ENCODE peak calls at places on chromosomes 4 and X, in ten cellular contexts. One of them, this sample, is unnamed.

GRCh38 chr4:107718351-107718965 is 1.6 kb downstream of the PAPSS1 start:
- DNase-seq in neural progenitor cell: no peak
- DNase-seq in K562: no peak
- DNase-seq in heart left ventricle: no peak
- DNase-seq in MG63: no peak
- DNase-seq in GM23248: no peak
- DNase-seq in Peyer's patch: no peak
- DNase-seq in HCT116: no peak
- DNase-seq in A549: no peak
- DNase-seq in neuronal stem cell: no peak
- DNase-seq in this sample: no peak

GRCh38 chr4:13325744-13326143 is 158.4 kb downstream of the RAB28 start:
- DNase-seq in heart left ventricle: peak; percentile 43
- DNase-seq in HCT116: no peak
- DNase-seq in A549: no peak
- DNase-seq in GM23248: no peak
- DNase-seq in Peyer's patch: no peak
- DNase-seq in K562: no peak
- DNase-seq in MG63: no peak
- DNase-seq in neuronal stem cell: no peak
- DNase-seq in neural progenitor cell: peak; percentile 4
- DNase-seq in this sample: no peak

GRCh38 chr4:173930329-173930967 is 353.0 kb downstream of the FBXO8 start:
- DNase-seq in MG63: no peak
- DNase-seq in K562: no peak
- DNase-seq in HCT116: no peak
- DNase-seq in GM23248: no peak
- DNase-seq in heart left ventricle: no peak
- DNase-seq in neural progenitor cell: no peak
- DNase-seq in neuronal stem cell: no peak
- DNase-seq in Peyer's patch: no peak
- DNase-seq in A549: no peak
- DNase-seq in this sample: no peak

GRCh38 chr4:68732653-68733466 is 62.4 kb upstream of the UGT2B15 start:
- DNase-seq in neuronal stem cell: peak; percentile 2
- DNase-seq in GM23248: no peak
- DNase-seq in Peyer's patch: no peak
- DNase-seq in neural progenitor cell: peak; percentile 13
- DNase-seq in HCT116: no peak
- DNase-seq in A549: peak; percentile 94
- DNase-seq in K562: no peak
- DNase-seq in heart left ventricle: no peak
- DNase-seq in MG63: no peak
- DNase-seq in this sample: no peak

GRCh38 chr4:173494013-173494970 is 35.7 kb downstream of the HAND2 start:
- DNase-seq in HCT116: peak; percentile 72
- DNase-seq in neuronal stem cell: no peak
- DNase-seq in neural progenitor cell: peak; percentile 89
- DNase-seq in A549: peak; percentile 80
- DNase-seq in MG63: peak; percentile 46
- DNase-seq in Peyer's patch: peak; percentile 55
- DNase-seq in K562: peak; percentile 27
- DNase-seq in GM23248: peak; percentile 85
- DNase-seq in heart left ventricle: peak; percentile 65
- DNase-seq in this sample: peak; percentile 16

GRCh38 chr4:6548201-6548881 is 26.6 kb upstream of the MAN2B2 start:
- DNase-seq in A549: peak; percentile 51
- DNase-seq in neural progenitor cell: peak; percentile 81
- DNase-seq in heart left ventricle: peak; percentile 62
- DNase-seq in HCT116: peak; percentile 46
- DNase-seq in K562: peak; percentile 61
- DNase-seq in MG63: peak; percentile 52
- DNase-seq in neuronal stem cell: peak; percentile 21
- DNase-seq in Peyer's patch: no peak
- DNase-seq in GM23248: peak; percentile 57
- DNase-seq in this sample: no peak

GRCh38 chr4:106268731-106269272 is 47.2 kb downstream of the TBCK start:
- DNase-seq in neural progenitor cell: no peak
- DNase-seq in MG63: no peak
- DNase-seq in Peyer's patch: no peak
- DNase-seq in A549: no peak
- DNase-seq in heart left ventricle: no peak
- DNase-seq in neuronal stem cell: no peak
- DNase-seq in GM23248: no peak
- DNase-seq in K562: no peak
- DNase-seq in HCT116: no peak
- DNase-seq in this sample: no peak

GRCh38 chrX:120372667-120373370 is 10.9 kb downstream of the ATP1B4 start:
- DNase-seq in A549: no peak
- DNase-seq in Peyer's patch: no peak
- DNase-seq in neural progenitor cell: no peak
- DNase-seq in GM23248: no peak
- DNase-seq in neuronal stem cell: no peak
- DNase-seq in MG63: no peak
- DNase-seq in heart left ventricle: no peak
- DNase-seq in K562: no peak
- DNase-seq in HCT116: no peak
- DNase-seq in this sample: no peak

GRCh38 chrX:7798327-7798726 is 44.6 kb upstream of the VCX start:
- DNase-seq in heart left ventricle: no peak
- DNase-seq in neuronal stem cell: no peak
- DNase-seq in MG63: no peak
- DNase-seq in A549: no peak
- DNase-seq in GM23248: no peak
- DNase-seq in HCT116: no peak
- DNase-seq in Peyer's patch: no peak
- DNase-seq in K562: no peak
- DNase-seq in neural progenitor cell: no peak
- DNase-seq in this sample: no peak

GRCh38 chr4:119559044-119559647 is 69.5 kb downstream of the PDE5A start:
- DNase-seq in neural progenitor cell: peak; percentile 30
- DNase-seq in heart left ventricle: no peak
- DNase-seq in GM23248: peak; percentile 74
- DNase-seq in Peyer's patch: no peak
- DNase-seq in neuronal stem cell: no peak
- DNase-seq in K562: no peak
- DNase-seq in A549: peak; percentile 37
- DNase-seq in MG63: no peak
- DNase-seq in HCT116: peak; percentile 12
- DNase-seq in this sample: no peak

GRCh38 chr4:176470671-176471070 is 150.9 kb downstream of the SPCS3 start:
- DNase-seq in HCT116: no peak
- DNase-seq in heart left ventricle: no peak
- DNase-seq in neuronal stem cell: no peak
- DNase-seq in neural progenitor cell: no peak
- DNase-seq in Peyer's patch: no peak
- DNase-seq in GM23248: no peak
- DNase-seq in K562: no peak
- DNase-seq in MG63: no peak
- DNase-seq in A549: no peak
- DNase-seq in this sample: no peak

GRCh38 chr4:155582971-155583437 is 83.6 kb upstream of the GUCY1A1 start:
- DNase-seq in MG63: no peak
- DNase-seq in Peyer's patch: no peak
- DNase-seq in heart left ventricle: no peak
- DNase-seq in HCT116: no peak
- DNase-seq in neuronal stem cell: no peak
- DNase-seq in A549: no peak
- DNase-seq in K562: no peak
- DNase-seq in neural progenitor cell: no peak
- DNase-seq in GM23248: peak; percentile 72
- DNase-seq in this sample: no peak

GRCh38 chrX:11667286-11667685 is 1.6 kb upstream of the ARHGAP6 start:
- DNase-seq in neural progenitor cell: no peak
- DNase-seq in HCT116: no peak
- DNase-seq in K562: no peak
- DNase-seq in GM23248: no peak
- DNase-seq in A549: no peak
- DNase-seq in neuronal stem cell: no peak
- DNase-seq in Peyer's patch: no peak
- DNase-seq in MG63: no peak
- DNase-seq in heart left ventricle: no peak
- DNase-seq in this sample: no peak

GRCh38 chr4:1714303-1715001 is 2.3 kb upstream of the SLBP start:
- DNase-seq in A549: peak; percentile 48
- DNase-seq in GM23248: peak; percentile 31
- DNase-seq in heart left ventricle: no peak
- DNase-seq in neural progenitor cell: no peak
- DNase-seq in Peyer's patch: no peak
- DNase-seq in MG63: no peak
- DNase-seq in HCT116: no peak
- DNase-seq in neuronal stem cell: no peak
- DNase-seq in K562: no peak
- DNase-seq in this sample: no peak

GRCh38 chrX:29269390-29269789 is 682.1 kb downstream of the IL1RAPL1 start:
- DNase-seq in K562: no peak
- DNase-seq in Peyer's patch: no peak
- DNase-seq in A549: no peak
- DNase-seq in MG63: no peak
- DNase-seq in HCT116: no peak
- DNase-seq in neuronal stem cell: no peak
- DNase-seq in neural progenitor cell: no peak
- DNase-seq in GM23248: no peak
- DNase-seq in heart left ventricle: no peak
- DNase-seq in this sample: no peak

DNA sequence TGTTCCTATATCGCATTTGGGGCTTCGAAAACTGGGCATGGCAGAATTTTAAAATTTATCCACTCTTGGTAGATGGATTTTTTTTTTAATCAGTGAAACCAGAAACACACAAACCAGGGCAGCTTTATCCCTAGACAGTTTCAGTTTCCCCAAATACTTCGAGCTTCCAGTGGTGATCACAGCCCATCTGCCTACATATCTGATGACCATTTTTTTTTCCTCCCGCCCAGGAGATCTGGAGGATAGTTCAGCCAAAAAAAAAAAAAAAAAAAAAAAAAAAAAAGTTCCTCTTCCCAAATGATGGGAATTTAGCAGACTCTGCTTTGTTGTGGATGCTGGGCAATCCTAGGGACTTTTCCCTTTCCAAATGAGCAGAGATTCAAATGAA is 1.0 kb upstream of the TBC1D9 start:
- DNase-seq in A549: no peak
- DNase-seq in K562: no peak
- DNase-seq in MG63: no peak
- DNase-seq in neuronal stem cell: no peak
- DNase-seq in heart left ventricle: no peak
- DNase-seq in HCT116: no peak
- DNase-seq in GM23248: no peak
- DNase-seq in Peyer's patch: no peak
- DNase-seq in neural progenitor cell: peak; percentile 11
- DNase-seq in this sample: no peak
- H3K4me3 ChIP-seq in A549: peak overlapping the region; percentile 77
- H3K4me3 ChIP-seq in K562: no peak overlapping the region
- H3K4me3 ChIP-seq in MG63: peak overlapping the region; percentile 67
- H3K4me3 ChIP-seq in neuronal stem cell: no peak overlapping the region
- H3K4me3 ChIP-seq in heart left ventricle: no peak overlapping the region
- H3K4me3 ChIP-seq in HCT116: peak overlapping the region; percentile 66
- H3K4me3 ChIP-seq in GM23248: peak overlapping the region; percentile 81
- H3K4me3 ChIP-seq in Peyer's patch: peak overlapping the region; percentile 96
- H3K4me3 ChIP-seq in neural progenitor cell: peak overlapping the region; percentile 82
- H3K4me3 ChIP-seq in this sample: no peak overlapping the region

GRCh38 chr4:94453534-94453963 is 1.8 kb downstream of the PDLIM5 start:
- DNase-seq in Peyer's patch: no peak
- DNase-seq in GM23248: peak; percentile 51
- DNase-seq in neural progenitor cell: no peak
- DNase-seq in MG63: no peak
- DNase-seq in A549: no peak
- DNase-seq in HCT116: no peak
- DNase-seq in K562: no peak
- DNase-seq in heart left ventricle: no peak
- DNase-seq in neuronal stem cell: no peak
- DNase-seq in this sample: no peak
- H3K4me3 ChIP-seq in Peyer's patch: peak overlapping the region; percentile 92
- H3K4me3 ChIP-seq in GM23248: peak overlapping the region; percentile 98
- H3K4me3 ChIP-seq in neural progenitor cell: peak overlapping the region; percentile 96
- H3K4me3 ChIP-seq in MG63: peak overlapping the region; percentile 87
- H3K4me3 ChIP-seq in A549: peak overlapping the region; percentile 87
- H3K4me3 ChIP-seq in HCT116: peak overlapping the region; percentile 78
- H3K4me3 ChIP-seq in K562: peak overlapping the region; percentile 84
- H3K4me3 ChIP-seq in heart left ventricle: peak overlapping the region; percentile 87
- H3K4me3 ChIP-seq in neuronal stem cell: no peak overlapping the region
- H3K4me3 ChIP-seq in this sample: no peak overlapping the region

DNA sequence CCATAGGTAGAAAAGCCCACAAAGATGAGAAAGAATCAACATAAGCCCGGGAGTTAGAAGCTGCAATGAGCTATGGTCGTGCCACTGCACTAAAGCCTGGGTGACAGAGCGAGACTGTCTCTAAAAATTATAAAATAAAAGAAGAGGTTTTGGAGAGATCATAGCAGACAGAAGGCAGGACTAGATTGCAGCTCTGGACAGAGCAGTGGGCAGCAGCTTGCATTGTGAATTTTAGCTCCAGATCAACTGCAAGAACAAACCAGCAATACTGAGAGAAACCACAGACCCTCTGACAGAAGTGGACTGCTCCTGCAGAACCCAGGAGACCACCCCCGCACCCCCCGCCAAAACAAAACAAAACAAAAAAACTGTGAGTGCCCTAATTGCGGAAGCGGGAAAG is 30.6 kb downstream of the SOWAHB start:
- DNase-seq in A549: no peak
- DNase-seq in neuronal stem cell: no peak
- DNase-seq in neural progenitor cell: no peak
- DNase-seq in Peyer's patch: no peak
- DNase-seq in heart left ventricle: no peak
- DNase-seq in MG63: no peak
- DNase-seq in K562: no peak
- DNase-seq in GM23248: no peak
- DNase-seq in HCT116: no peak
- DNase-seq in this sample: no peak
- H3K4me3 ChIP-seq in A549: no peak overlapping the region
- H3K4me3 ChIP-seq in neuronal stem cell: no peak overlapping the region
- H3K4me3 ChIP-seq in neural progenitor cell: no peak overlapping the region
- H3K4me3 ChIP-seq in Peyer's patch: no peak overlapping the region
- H3K4me3 ChIP-seq in heart left ventricle: no peak overlapping the region
- H3K4me3 ChIP-seq in MG63: no peak overlapping the region
- H3K4me3 ChIP-seq in K562: no peak overlapping the region
- H3K4me3 ChIP-seq in GM23248: no peak overlapping the region
- H3K4me3 ChIP-seq in HCT116: no peak overlapping the region
- H3K4me3 ChIP-seq in this sample: no peak overlapping the region

DNA sequence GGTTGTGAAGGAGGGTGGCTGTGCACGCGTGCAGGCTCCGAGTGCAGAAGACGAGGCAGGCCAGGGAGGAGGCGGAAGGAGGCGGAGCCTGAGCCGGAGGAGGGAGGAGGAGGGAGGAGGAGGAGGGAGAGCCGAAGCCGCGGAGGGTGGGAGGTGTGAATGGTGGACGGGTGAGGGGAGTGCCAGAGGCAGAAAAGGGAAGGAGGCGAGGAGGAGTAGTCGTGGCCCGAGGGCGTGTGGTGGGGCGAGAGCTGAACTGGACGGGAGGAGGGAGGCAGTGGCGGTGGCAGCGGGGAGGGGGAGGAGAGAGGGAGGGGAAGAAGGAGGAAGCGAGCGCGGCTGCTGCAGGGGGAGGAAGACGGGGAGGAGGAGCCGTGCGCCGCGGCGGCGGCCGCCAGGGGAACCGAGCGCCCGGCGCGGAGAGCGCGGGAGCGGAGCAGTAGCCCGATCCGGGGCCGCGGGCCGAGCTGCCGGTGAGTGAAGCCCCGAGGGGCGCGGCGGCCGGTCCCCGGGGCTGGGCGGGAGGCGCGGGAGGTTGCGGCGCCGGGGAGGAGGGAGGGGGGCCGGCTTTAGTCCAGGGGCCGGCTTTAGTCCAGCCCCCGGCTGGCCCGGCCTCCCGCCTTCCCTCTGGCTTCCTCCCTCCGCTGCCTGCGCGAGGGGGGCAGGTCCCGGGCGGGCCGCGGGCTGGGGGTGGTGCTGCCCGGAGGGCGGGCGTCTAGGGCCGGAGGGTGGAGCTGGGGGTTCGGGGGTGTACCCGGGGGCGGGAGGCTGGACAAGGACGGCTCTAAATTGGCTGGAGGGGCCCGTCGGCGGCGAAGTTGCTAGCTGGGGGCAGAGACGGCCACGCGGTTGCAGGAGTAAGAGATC is at the start of gene TMEM164:
- DNase-seq in HCT116: peak; percentile 56
- DNase-seq in heart left ventricle: peak; percentile 89
- DNase-seq in A549: peak; percentile 80
- DNase-seq in Peyer's patch: peak; percentile 79
- DNase-seq in MG63: peak; percentile 84
- DNase-seq in GM23248: peak; percentile 85
- DNase-seq in K562: peak; percentile 85
- DNase-seq in neuronal stem cell: peak; percentile 48
- DNase-seq in neural progenitor cell: peak; percentile 81
- DNase-seq in this sample: peak; percentile 74
- H3K4me3 ChIP-seq in HCT116: peak within 1 kb of the TSS; percentile 61
- H3K4me3 ChIP-seq in heart left ventricle: peak within 1 kb of the TSS; percentile 6
- H3K4me3 ChIP-seq in A549: peak within 1 kb of the TSS; percentile 84
- H3K4me3 ChIP-seq in Peyer's patch: peak within 1 kb of the TSS; percentile 84
- H3K4me3 ChIP-seq in MG63: peak within 1 kb of the TSS; percentile 60
- H3K4me3 ChIP-seq in GM23248: peak within 1 kb of the TSS; percentile 74
- H3K4me3 ChIP-seq in K562: peak within 1 kb of the TSS; percentile 68
- H3K4me3 ChIP-seq in neuronal stem cell: peak within 1 kb of the TSS; percentile 92
- H3K4me3 ChIP-seq in neural progenitor cell: peak within 1 kb of the TSS; percentile 63
- H3K4me3 ChIP-seq in this sample: peak within 1 kb of the TSS; percentile 41